ENCODE peak calls at places on chromosomes 13 and 19, in four cellular contexts. V, K, B and T are unnamed samples.

GRCh38 chr19:7534531-7534980 is 961 bp upstream of the PNPLA6 start:
- DNase-seq in V (no peak), K (peak; percentile 90), B (no peak), T (peak; percentile 76)

GRCh38 chr19:41897820-41898219 is 14.8 kb downstream of the ARHGEF1 start:
- DNase-seq in V (no peak), K (no peak), B (no peak), T (no peak)

GRCh38 chr19:32614916-32615315 is 33.9 kb downstream of the PDCD5 start:
- DNase-seq in V (no peak), K (no peak), B (no peak), T (no peak)

GRCh38 chr19:14437578-14438140 is 4.6 kb downstream of the PKN1 start:
- DNase-seq in V (no peak), K (peak; percentile 34), B (no peak), T (no peak)

GRCh38 chr13:86601351-86601750 is 802.1 kb upstream of the SLITRK6 start:
- DNase-seq in V (no peak), K (no peak), B (no peak), T (no peak)

GRCh38 chr13:40026741-40027140 is 371.3 kb downstream of the COG6 start:
- DNase-seq in V (no peak), K (no peak), B (no peak), T (no peak)

GRCh38 chr13:95677564-95678386 is 836 bp downstream of the DNAJC3 start:
- DNase-seq in V (no peak), K (peak; percentile 31), B (no peak), T (peak; percentile 67)

GRCh38 chr19:16062789-16063188 is 13.5 kb upstream of the TPM4 start:
- DNase-seq in V (no peak), K (peak; percentile 66), B (peak; percentile 54), T (peak; percentile 76)

GRCh38 chr19:49468746-49469447 is 5.1 kb upstream of the FLT3LG start:
- DNase-seq in V (peak; percentile 77), K (peak; percentile 95), B (peak; percentile 86), T (peak; percentile 75)